ENCODE peak calls at places on chromosomes 6 and 20, in five cellular contexts. One of them, this sample, is unnamed.

GRCh38 chr6:124482071-124482491 is 480.2 kb upstream of the RNF217 start:
- DNase-seq in fibroblast of the aortic adventitia: no peak
- DNase-seq in pancreas: no peak
- DNase-seq in HFF-Myc: no peak
- DNase-seq in cardiac fibroblast: no peak
- DNase-seq in this sample: no peak

GRCh38 chr20:46324960-46325703 is 16.8 kb upstream of the CDH22 start:
- DNase-seq in fibroblast of the aortic adventitia: peak; percentile 29
- DNase-seq in pancreas: no peak
- DNase-seq in HFF-Myc: no peak
- DNase-seq in cardiac fibroblast: peak; percentile 41
- DNase-seq in this sample: no peak

GRCh38 chr6:69729870-69730449 is 66.8 kb downstream of the LMBRD1 start:
- DNase-seq in fibroblast of the aortic adventitia: peak; percentile 23
- DNase-seq in pancreas: no peak
- DNase-seq in HFF-Myc: no peak
- DNase-seq in cardiac fibroblast: peak; percentile 23
- DNase-seq in this sample: no peak

GRCh38 chr20:38108438-38109024 is 56.5 kb downstream of the TGM2 start:
- DNase-seq in fibroblast of the aortic adventitia: peak; percentile 97
- DNase-seq in pancreas: peak; percentile 24
- DNase-seq in HFF-Myc: no peak
- DNase-seq in cardiac fibroblast: peak; percentile 80
- DNase-seq in this sample: no peak

GRCh38 chr20:47272893-47273590 is 83.5 kb downstream of the ZMYND8 start:
- DNase-seq in fibroblast of the aortic adventitia: peak; percentile 81
- DNase-seq in pancreas: peak; percentile 44
- DNase-seq in HFF-Myc: no peak
- DNase-seq in cardiac fibroblast: peak; percentile 82
- DNase-seq in this sample: no peak

GRCh38 chr6:3913077-3913957 is 64.1 kb downstream of the FAM50B start:
- DNase-seq in fibroblast of the aortic adventitia: peak; percentile 100
- DNase-seq in pancreas: peak; percentile 87
- DNase-seq in HFF-Myc: peak; percentile 93
- DNase-seq in cardiac fibroblast: peak; percentile 98
- DNase-seq in this sample: peak; percentile 96

GRCh38 chr6:44052419-44053011 is 74.7 kb downstream of the MRPL14 start:
- DNase-seq in fibroblast of the aortic adventitia: peak; percentile 83
- DNase-seq in pancreas: no peak
- DNase-seq in HFF-Myc: no peak
- DNase-seq in cardiac fibroblast: peak; percentile 87
- DNase-seq in this sample: no peak

GRCh38 chr6:154306696-154307095 is 49.9 kb downstream of the IPCEF1 start:
- DNase-seq in fibroblast of the aortic adventitia: no peak
- DNase-seq in pancreas: no peak
- DNase-seq in HFF-Myc: no peak
- DNase-seq in cardiac fibroblast: no peak
- DNase-seq in this sample: no peak

GRCh38 chr6:42100029-42100901 is 42.2 kb downstream of the C6orf132 start:
- DNase-seq in fibroblast of the aortic adventitia: peak; percentile 79
- DNase-seq in pancreas: peak; percentile 38
- DNase-seq in HFF-Myc: no peak
- DNase-seq in cardiac fibroblast: peak; percentile 78
- DNase-seq in this sample: no peak

GRCh38 chr20:64057628-64058498 is 5.1 kb upstream of the TCEA2 start:
- DNase-seq in fibroblast of the aortic adventitia: peak; percentile 59
- DNase-seq in pancreas: peak; percentile 81
- DNase-seq in HFF-Myc: no peak
- DNase-seq in cardiac fibroblast: peak; percentile 74
- DNase-seq in this sample: no peak

GRCh38 chr6:52176550-52176949 is 9.6 kb upstream of the IL17A start:
- DNase-seq in fibroblast of the aortic adventitia: no peak
- DNase-seq in pancreas: no peak
- DNase-seq in HFF-Myc: no peak
- DNase-seq in cardiac fibroblast: no peak
- DNase-seq in this sample: no peak

GRCh38 chr20:33561981-33562601 is 72.2 kb downstream of the CBFA2T2 start:
- DNase-seq in fibroblast of the aortic adventitia: peak; percentile 96
- DNase-seq in pancreas: peak; percentile 84
- DNase-seq in HFF-Myc: peak; percentile 97
- DNase-seq in cardiac fibroblast: peak; percentile 94
- DNase-seq in this sample: peak; percentile 99

GRCh38 chr6:80094017-80094416 is 12.5 kb upstream of the BCKDHB start:
- DNase-seq in fibroblast of the aortic adventitia: peak; percentile 49
- DNase-seq in pancreas: no peak
- DNase-seq in HFF-Myc: no peak
- DNase-seq in cardiac fibroblast: peak; percentile 37
- DNase-seq in this sample: no peak

GRCh38 chr20:33539129-33539528 is 49.2 kb downstream of the CBFA2T2 start:
- DNase-seq in fibroblast of the aortic adventitia: peak; percentile 24
- DNase-seq in pancreas: no peak
- DNase-seq in HFF-Myc: no peak
- DNase-seq in cardiac fibroblast: peak; percentile 29
- DNase-seq in this sample: peak; percentile 83

GRCh38 chr20:53517146-53517545 is 76.5 kb downstream of the ZNF217 start:
- DNase-seq in fibroblast of the aortic adventitia: no peak
- DNase-seq in pancreas: no peak
- DNase-seq in HFF-Myc: no peak
- DNase-seq in cardiac fibroblast: no peak
- DNase-seq in this sample: no peak

GRCh38 chr20:819680-820327 is 13.7 kb upstream of the FAM110A start:
- DNase-seq in fibroblast of the aortic adventitia: no peak
- DNase-seq in pancreas: no peak
- DNase-seq in HFF-Myc: no peak
- DNase-seq in cardiac fibroblast: no peak
- DNase-seq in this sample: no peak

GRCh38 chr20:62292115-62292514 is 10.7 kb upstream of the ADRM1 start:
- DNase-seq in fibroblast of the aortic adventitia: no peak
- DNase-seq in pancreas: no peak
- DNase-seq in HFF-Myc: no peak
- DNase-seq in cardiac fibroblast: no peak
- DNase-seq in this sample: no peak

GRCh38 chr6:139156102-139156501 is 21.2 kb downstream of the HECA start:
- DNase-seq in fibroblast of the aortic adventitia: no peak
- DNase-seq in pancreas: no peak
- DNase-seq in HFF-Myc: no peak
- DNase-seq in cardiac fibroblast: no peak
- DNase-seq in this sample: no peak

GRCh38 chr6:50821431-50822077 is 2.9 kb downstream of the TFAP2B start:
- DNase-seq in fibroblast of the aortic adventitia: no peak
- DNase-seq in pancreas: no peak
- DNase-seq in HFF-Myc: no peak
- DNase-seq in cardiac fibroblast: no peak
- DNase-seq in this sample: no peak

GRCh38 chr6:41672816-41673703 is 34.8 kb downstream of the MDFI start:
- DNase-seq in fibroblast of the aortic adventitia: no peak
- DNase-seq in pancreas: no peak
- DNase-seq in HFF-Myc: no peak
- DNase-seq in cardiac fibroblast: no peak
- DNase-seq in this sample: no peak

GRCh38 chr6:121285041-121285440 is 49.2 kb downstream of the TBC1D32 start:
- DNase-seq in fibroblast of the aortic adventitia: peak; percentile 89
- DNase-seq in pancreas: no peak
- DNase-seq in HFF-Myc: no peak
- DNase-seq in cardiac fibroblast: peak; percentile 62
- DNase-seq in this sample: no peak

GRCh38 chr6:163415176-163415619 is 680 bp downstream of the QKI start:
- DNase-seq in fibroblast of the aortic adventitia: no peak
- DNase-seq in pancreas: peak; percentile 42
- DNase-seq in HFF-Myc: no peak
- DNase-seq in cardiac fibroblast: no peak
- DNase-seq in this sample: no peak

GRCh38 chr6:3333263-3333662 is 74.5 kb downstream of the PSMG4 start:
- DNase-seq in fibroblast of the aortic adventitia: no peak
- DNase-seq in pancreas: no peak
- DNase-seq in HFF-Myc: no peak
- DNase-seq in cardiac fibroblast: no peak
- DNase-seq in this sample: no peak

DNA sequence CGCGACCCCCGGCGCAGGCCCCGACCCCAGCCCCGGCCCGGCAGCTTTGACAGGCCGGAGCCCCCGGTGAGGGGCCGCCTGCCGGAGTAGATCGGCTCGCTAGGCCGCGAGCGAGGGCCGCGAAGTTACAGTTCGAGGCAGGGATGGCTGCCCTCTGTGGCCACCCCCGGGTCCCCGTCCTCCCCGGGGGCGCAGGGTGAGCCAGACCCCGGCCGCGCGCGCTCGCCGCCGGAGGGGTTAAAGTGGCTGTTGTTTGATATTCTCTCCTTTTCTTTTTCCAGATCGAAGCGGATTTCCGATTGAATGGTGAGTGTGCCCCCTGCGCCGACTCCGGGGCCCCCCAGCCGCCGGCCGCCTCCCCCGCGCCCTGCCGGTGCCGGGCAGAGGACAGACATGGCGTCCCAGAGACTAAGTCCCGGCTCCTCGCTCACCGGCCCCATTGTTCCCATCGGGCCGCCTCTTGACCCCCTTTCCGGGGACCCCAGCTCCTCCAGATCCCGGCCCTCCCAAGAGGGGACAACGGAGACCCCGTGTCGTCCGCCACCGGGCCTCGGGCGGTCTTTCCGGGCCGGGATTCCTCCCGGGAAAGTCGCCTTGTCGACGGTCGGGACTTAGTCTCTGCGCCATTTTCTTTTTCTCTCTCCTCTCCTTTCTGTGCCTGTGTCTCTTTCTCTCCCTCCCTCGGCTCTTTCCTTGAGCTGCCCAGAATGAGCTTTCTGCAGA is 689 bp downstream of the TOP1 start:
- DNase-seq in fibroblast of the aortic adventitia: peak; percentile 34
- DNase-seq in pancreas: peak; percentile 43
- DNase-seq in HFF-Myc: no peak
- DNase-seq in cardiac fibroblast: peak; percentile 20
- DNase-seq in this sample: no peak
- H3K4me3 ChIP-seq in fibroblast of the aortic adventitia: peak overlapping the region; percentile 90
- H3K4me3 ChIP-seq in pancreas: peak overlapping the region; percentile 62
- H3K4me3 ChIP-seq in HFF-Myc: peak overlapping the region; percentile 80
- H3K4me3 ChIP-seq in cardiac fibroblast: peak overlapping the region; percentile 67
- H3K4me3 ChIP-seq in this sample: peak overlapping the region; percentile 89

GRCh38 chr6:27494987-27495385 is 22.1 kb upstream of the ZNF184 start:
- DNase-seq in fibroblast of the aortic adventitia: no peak
- DNase-seq in pancreas: no peak
- DNase-seq in HFF-Myc: no peak
- DNase-seq in cardiac fibroblast: no peak
- DNase-seq in this sample: no peak

GRCh38 chr6:27500177-27500576 is 27.3 kb upstream of the ZNF184 start:
- DNase-seq in fibroblast of the aortic adventitia: no peak
- DNase-seq in pancreas: no peak
- DNase-seq in HFF-Myc: no peak
- DNase-seq in cardiac fibroblast: no peak
- DNase-seq in this sample: no peak

GRCh38 chr6:27494103-27494502 is 21.2 kb upstream of the ZNF184 start:
- DNase-seq in fibroblast of the aortic adventitia: no peak
- DNase-seq in pancreas: no peak
- DNase-seq in HFF-Myc: no peak
- DNase-seq in cardiac fibroblast: no peak
- DNase-seq in this sample: no peak

GRCh38 chr6:27492776-27493175 is 19.9 kb upstream of the ZNF184 start:
- DNase-seq in fibroblast of the aortic adventitia: no peak
- DNase-seq in pancreas: no peak
- DNase-seq in HFF-Myc: no peak
- DNase-seq in cardiac fibroblast: no peak
- DNase-seq in this sample: no peak

DNA sequence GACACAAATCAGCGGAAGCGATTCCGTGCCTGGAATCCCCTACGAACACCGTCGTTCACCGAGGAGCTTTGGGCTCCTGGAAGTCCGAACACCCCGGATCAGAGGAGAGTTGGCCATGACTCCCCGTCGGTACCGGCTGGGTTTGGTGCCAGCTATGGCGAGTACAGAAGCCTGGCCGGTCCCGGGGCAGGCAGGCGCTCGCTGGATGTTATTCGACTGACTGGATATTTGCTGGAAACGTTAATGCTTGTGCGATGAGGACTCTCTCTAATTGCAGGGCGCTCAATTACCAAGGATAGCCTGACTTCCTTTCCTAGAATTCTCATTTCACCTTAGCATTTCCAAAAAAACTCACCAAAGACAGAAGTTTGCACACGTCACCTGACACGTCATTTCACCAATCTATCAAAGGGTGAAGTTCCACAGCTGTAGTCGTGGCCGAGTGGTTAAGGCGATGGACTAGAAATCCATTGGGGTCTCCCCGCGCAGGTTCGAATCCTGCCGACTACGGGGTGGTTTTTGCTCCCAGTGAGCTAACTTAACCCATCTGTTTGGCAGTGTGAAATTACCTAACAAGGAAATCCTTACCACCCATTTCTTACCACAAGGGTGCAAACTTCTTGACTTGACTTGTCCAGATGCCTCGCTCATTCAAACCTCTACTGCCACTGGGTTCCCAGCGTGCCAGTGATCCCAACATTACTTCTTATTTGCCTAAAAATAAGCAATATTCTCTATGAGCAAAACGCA is 22.7 kb upstream of the ZNF184 start:
- DNase-seq in fibroblast of the aortic adventitia: peak; percentile 87
- DNase-seq in pancreas: peak; percentile 66
- DNase-seq in HFF-Myc: peak; percentile 85
- DNase-seq in cardiac fibroblast: peak; percentile 80
- DNase-seq in this sample: peak; percentile 70
- TF ChIP-seq CTCF in fibroblast of the aortic adventitia: peak; percentile 24
- TF ChIP-seq CTCF in pancreas: no peak
- TF ChIP-seq CTCF in HFF-Myc: no peak
- TF ChIP-seq CTCF in cardiac fibroblast: peak; percentile 30
- TF ChIP-seq CTCF in this sample: peak; percentile 40

DNA sequence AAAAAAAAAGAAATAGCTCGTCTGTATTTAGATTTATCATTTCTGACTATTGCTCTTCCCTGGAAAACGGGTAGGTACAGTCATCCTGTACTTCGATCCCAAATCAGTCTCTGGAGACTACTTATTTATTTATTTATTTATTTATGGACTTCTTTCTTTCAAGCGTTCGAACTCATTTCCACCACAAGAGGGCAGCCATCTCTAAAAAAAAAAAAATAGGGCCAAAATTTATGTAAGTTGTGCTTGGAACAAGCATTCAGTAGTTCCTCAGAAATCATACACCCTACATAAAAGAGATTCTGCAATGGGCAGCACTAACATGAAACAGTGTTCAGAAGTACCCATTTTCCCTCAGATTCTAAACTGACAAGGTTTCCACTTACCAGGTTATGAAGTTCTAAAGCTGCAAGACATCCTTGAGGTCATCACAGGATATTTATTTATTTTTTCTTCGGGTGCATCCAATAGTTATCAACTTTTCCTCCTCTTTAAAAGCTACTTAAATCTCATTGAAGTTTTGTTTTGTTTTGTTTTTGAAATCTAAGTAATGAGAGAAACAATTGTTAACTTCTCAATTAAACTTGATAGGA is 1.9 kb upstream of the BMP2 start:
- DNase-seq in fibroblast of the aortic adventitia: peak; percentile 87
- DNase-seq in pancreas: no peak
- DNase-seq in HFF-Myc: no peak
- DNase-seq in cardiac fibroblast: peak; percentile 85
- DNase-seq in this sample: peak; percentile 34
- H3K4me3 ChIP-seq in fibroblast of the aortic adventitia: no peak overlapping the region
- H3K4me3 ChIP-seq in pancreas: no peak overlapping the region
- H3K4me3 ChIP-seq in HFF-Myc: no peak overlapping the region
- H3K4me3 ChIP-seq in cardiac fibroblast: no peak overlapping the region
- H3K4me3 ChIP-seq in this sample: no peak overlapping the region

DNA sequence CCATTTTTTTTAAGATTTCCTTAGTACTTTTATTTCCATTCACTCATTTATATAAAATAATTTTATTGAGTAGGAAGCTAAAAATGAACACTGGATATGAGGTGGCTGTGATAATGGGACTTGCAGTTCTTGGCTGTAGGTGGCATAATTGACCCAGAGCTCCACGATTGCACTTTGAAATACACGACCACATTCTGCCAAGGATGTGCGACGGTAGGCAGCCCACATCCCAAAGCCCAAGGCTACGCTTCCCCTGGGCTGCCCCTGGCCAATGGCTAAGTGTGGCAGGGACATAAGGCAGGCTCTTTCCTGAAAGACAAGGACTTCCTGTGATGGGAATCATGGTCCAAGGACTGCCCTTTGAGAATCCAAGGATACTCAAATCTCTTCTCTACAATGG is 43.7 kb upstream of the ADTRP start:
- DNase-seq in fibroblast of the aortic adventitia: peak; percentile 12
- DNase-seq in pancreas: no peak
- DNase-seq in HFF-Myc: no peak
- DNase-seq in cardiac fibroblast: no peak
- DNase-seq in this sample: no peak
- TF ChIP-seq CTCF in fibroblast of the aortic adventitia: no peak
- TF ChIP-seq CTCF in pancreas: no peak
- TF ChIP-seq CTCF in HFF-Myc: no peak
- TF ChIP-seq CTCF in cardiac fibroblast: no peak
- TF ChIP-seq CTCF in this sample: peak; percentile 33